ENCODE peak calls at places on chromosomes 2 and 18, in eight cellular contexts. W is upper lobe of right lung, Q is cardiac muscle cell, N is hepatocyte, D is lower lobe of right lung, F is heart left ventricle, U is K562, E is stomach. M is an unnamed sample. For H3K36me3, the result is how much of the 10 kb centered on the place peaks cover.

GRCh38 chr18:37578886-37579513 is 13.4 kb upstream of the CELF4 start:
- DNase-seq in W (no peak), F (no peak), E (no peak), N (peak), U (peak), D (no peak), Q (peak), M (peak)

GRCh38 chr2:160869411-160869810 is 290.8 kb upstream of the TANK start:
- DNase-seq in W (no peak), Q (peak), D (no peak), U (no peak), F (no peak), E (no peak), N (no peak), M (peak)

GRCh38 chr2:159921752-159922404 is 123.9 kb upstream of the CD302 start:
- DNase-seq in E (peak), Q (peak), F (peak), W (peak), U (peak), N (peak), D (peak), M (peak)

GRCh38 chr2:157172239-157172638 is 85.3 kb upstream of the GALNT5 start:
- DNase-seq in W (no peak), E (no peak), Q (no peak), U (no peak), N (no peak), D (no peak), F (no peak), M (peak)

GRCh38 chr2:7612969-7613368 is 695.8 kb downstream of the RNF144A start:
- DNase-seq in D (no peak), N (no peak), Q (peak), F (no peak), E (no peak), W (no peak), U (no peak), M (peak)

GRCh38 chr2:68824831-68825230 is 46.4 kb downstream of the BMP10 start:
- DNase-seq in D (no peak), U (no peak), Q (peak), F (no peak), E (no peak), N (no peak), W (no peak), M (peak)

GRCh38 chr2:47035615-47036488 is 119.3 kb downstream of the STPG4 start:
- DNase-seq in N (no peak), W (no peak), U (no peak), Q (no peak), D (no peak), F (no peak), E (no peak), M (no peak)

GRCh38 chr2:241617431-241618154 is 19.4 kb downstream of the THAP4 start:
- DNase-seq in F (peak), E (no peak), W (no peak), N (peak), Q (peak), U (no peak), D (peak), M (peak)

GRCh38 chr2:38184964-38185603 is 109.1 kb upstream of the CYP1B1 start:
- DNase-seq in N (no peak), Q (peak), F (no peak), U (no peak), E (no peak), W (no peak), D (no peak), M (peak)

GRCh38 chr2:95042472-95043271 is 17.2 kb downstream of the MAL start:
- DNase-seq in D (no peak), Q (no peak), F (no peak), N (no peak), U (no peak), E (peak), W (no peak), M (peak)

GRCh38 chr2:231701456-231702373 is 6.6 kb upstream of the PTMA start:
- DNase-seq in N (peak), W (peak), Q (peak), U (no peak), E (peak), F (peak), D (peak), M (peak)

GRCh38 chr2:169997140-169997887 is 170.1 kb downstream of the UBR3 start:
- DNase-seq in Q (no peak), N (no peak), F (no peak), D (no peak), W (no peak), U (no peak), E (no peak), M (no peak)

GRCh38 chr2:229090231-229090630 is 180.9 kb downstream of the PID1 start:
- DNase-seq in F (no peak), Q (no peak), W (no peak), E (no peak), U (no peak), N (no peak), D (no peak), M (peak)

GRCh38 chr2:11073251-11073650 is 82.0 kb upstream of the SLC66A3 start:
- DNase-seq in D (no peak), N (peak), E (peak), F (no peak), W (peak), U (peak), Q (peak), M (peak)

GRCh38 chr18:29737190-29737589 is 1305.4 kb downstream of the DSC3 start:
- DNase-seq in D (no peak), N (no peak), F (no peak), Q (no peak), U (no peak), E (no peak), W (peak), M (no peak)

DNA sequence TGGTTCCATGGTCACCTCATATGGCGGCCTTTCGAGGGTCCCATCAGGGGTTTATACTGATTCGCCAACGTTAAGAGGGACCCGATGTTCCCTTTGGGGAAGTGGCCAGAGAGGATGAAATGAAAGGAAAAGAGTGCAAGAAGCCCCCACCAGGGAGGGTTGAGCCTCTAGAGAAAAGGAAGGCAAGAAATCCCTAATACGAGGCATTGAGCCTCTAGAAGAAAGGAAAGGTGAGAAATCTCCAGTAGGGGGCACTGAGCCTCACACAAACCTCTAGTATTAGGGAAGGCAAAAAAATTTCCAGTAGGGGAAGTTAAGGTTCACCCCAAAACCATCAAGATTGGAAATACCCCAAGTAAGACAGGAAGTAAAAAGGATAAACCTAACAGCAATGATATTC is 9.8 kb upstream of the SAP130 start:
- DNase-seq in U (no peak), D (no peak), Q (no peak), W (no peak), N (no peak), E (no peak), F (no peak), M (no peak)
- H3K4me3 ChIP-seq in U (no peak), D (no peak), Q (no peak), W (no peak), N (no peak), E (no peak), F (no peak), M (no peak)

DNA sequence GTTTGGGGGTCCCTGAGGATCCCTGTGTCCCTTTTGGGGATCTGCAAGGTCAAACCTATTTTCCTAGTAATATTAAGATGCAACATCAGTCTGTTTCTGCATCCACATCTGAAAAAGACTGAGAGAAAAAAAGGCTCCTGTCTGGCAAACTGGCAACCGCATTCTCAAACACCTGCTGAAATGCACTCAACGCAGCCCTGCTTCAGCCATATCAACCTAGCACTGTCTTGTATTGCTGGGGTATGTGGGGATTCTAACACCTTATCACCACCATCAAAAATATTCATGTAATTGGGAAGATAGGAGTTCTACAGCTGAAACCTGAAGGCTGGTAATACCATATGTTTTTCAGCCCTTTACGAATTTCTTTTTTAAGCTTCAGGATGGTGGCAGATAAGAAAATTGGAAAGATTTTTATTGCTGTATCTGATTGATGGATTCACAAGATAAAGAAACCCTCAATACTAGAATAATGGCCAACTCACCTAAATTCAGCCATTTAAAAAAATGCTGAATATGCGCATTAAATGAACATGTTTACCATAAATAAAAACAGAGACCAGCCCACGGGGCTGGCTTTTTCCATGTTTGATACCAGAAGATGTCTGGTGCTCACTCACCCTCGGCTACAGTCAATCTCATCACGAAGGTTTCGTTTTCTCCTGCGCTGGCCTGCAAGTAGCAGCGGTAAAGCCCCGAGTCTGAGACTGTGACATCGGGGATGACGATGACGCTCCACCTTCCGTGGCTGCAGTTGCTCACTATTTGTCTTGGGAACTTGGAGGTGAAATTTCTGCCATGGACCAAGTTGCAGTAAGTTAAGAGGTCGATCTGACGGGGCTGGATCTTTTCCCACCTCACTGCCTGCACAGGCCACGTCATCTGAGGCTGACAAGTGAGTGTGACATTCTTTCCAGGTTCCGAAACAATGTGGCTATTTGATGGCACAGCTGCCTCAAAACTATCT is 52.3 kb downstream of the CD226 start:
- DNase-seq in E (no peak), U (no peak), W (no peak), N (no peak), D (no peak), Q (no peak), F (no peak), M (no peak)
- TF ChIP-seq CTCF in E (no peak), U (no peak), W (no peak), N (no peak), D (no peak), Q (no peak), F (no peak), M (no peak)

DNA sequence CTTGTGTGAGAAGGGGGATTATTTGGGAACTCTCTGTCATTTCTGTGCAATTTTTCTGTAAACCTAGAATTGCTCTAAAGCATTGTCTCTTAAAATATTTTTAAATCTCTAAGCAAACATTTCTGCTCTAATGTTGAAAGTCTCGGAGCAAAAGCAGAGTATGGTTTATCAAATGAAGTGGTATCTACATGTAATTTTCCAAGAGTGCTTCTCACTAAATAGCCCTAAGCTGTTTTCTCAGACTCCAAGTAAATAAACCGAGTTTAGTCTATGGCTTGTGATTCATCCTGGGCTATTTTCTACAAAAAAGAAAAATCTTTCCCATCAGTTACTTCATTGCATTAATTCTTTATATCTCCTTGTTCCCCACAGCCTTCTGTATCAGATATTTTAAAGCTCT is 90.8 kb downstream of the METTL4 start:
- DNase-seq in F (no peak), U (no peak), D (no peak), Q (no peak), N (no peak), W (no peak), E (no peak), M (peak)
- H3K36me3 ChIP-seq in F (under half), U (under half), D (under half), Q (under half), N (under half), W (under half), E (under half), M (under half)

GRCh38 chr2:96762529-96763253 is 2.0 kb downstream of the CNNM4 start:
- DNase-seq in F (no peak), W (no peak), U (peak), N (no peak), D (no peak), Q (peak), E (no peak), M (peak)

GRCh38 chr2:96764253-96764637 is 3.5 kb downstream of the CNNM4 start:
- DNase-seq in U (peak), E (peak), Q (no peak), D (peak), W (peak), N (peak), F (no peak), M (no peak)

GRCh38 chr2:96760036-96760985 is at the start of gene CNNM4:
- DNase-seq in U (peak), E (peak), Q (peak), W (peak), F (peak), D (peak), N (peak), M (peak)

GRCh38 chr2:96760986-96761832 is 507 bp downstream of the CNNM4 start:
- DNase-seq in Q (peak), W (peak), N (peak), U (peak), E (peak), D (peak), F (peak), M (no peak)

GRCh38 chr2:96763511-96764252 is 3.0 kb downstream of the CNNM4 start:
- DNase-seq in N (peak), W (no peak), U (peak), F (no peak), D (no peak), E (no peak), Q (peak), M (peak)
- H3K4me3 ChIP-seq in N (peak), W (peak), U (peak), F (no peak), D (peak), E (peak), Q (peak), M (peak)

GRCh38 chr2:32039447-32040219 is at the start of gene DPY30:
- DNase-seq in D (peak), U (peak), W (peak), N (peak), Q (peak), F (peak), E (peak), M (peak)
- TF ChIP-seq CTCF in D (no peak), U (peak), W (no peak), N (no peak), Q (no peak), F (no peak), E (no peak), M (no peak)